ENCODE peak calls at places on chromosomes 11 and 22, in eight cellular contexts. P, I, H, Q, W, S, K and A are unnamed samples.

GRCh38 chr11:36008576-36008975 is 64.7 kb downstream of the LDLRAD3 start:
- DNase-seq in P (no peak), I (no peak), H (peak), Q (no peak), W (no peak), S (no peak), K (no peak), A (no peak)

GRCh38 chr11:105181100-105181499 is 41.5 kb upstream of the CARD18 start:
- DNase-seq in P (no peak), I (peak), H (peak), Q (no peak), W (no peak), S (no peak), K (no peak), A (no peak)

GRCh38 chr11:134577801-134578200 is 165.8 kb upstream of the B3GAT1 start:
- DNase-seq in P (no peak), I (no peak), H (no peak), Q (no peak), W (no peak), S (no peak), K (no peak), A (no peak)

GRCh38 chr11:9232482-9232881 is 32.7 kb downstream of the DENND5A start:
- DNase-seq in P (no peak), I (no peak), H (no peak), Q (no peak), W (no peak), S (no peak), K (no peak), A (no peak)

GRCh38 chr22:20938272-20938671 is 21.1 kb downstream of the CRKL start:
- DNase-seq in P (no peak), I (no peak), H (no peak), Q (no peak), W (no peak), S (no peak), K (no peak), A (no peak)

GRCh38 chr11:61923166-61924015 is 6.0 kb upstream of the RAB3IL1 start:
- DNase-seq in P (no peak), I (no peak), H (peak), Q (no peak), W (no peak), S (no peak), K (no peak), A (no peak)

GRCh38 chr11:131649861-131650260 is 279.4 kb downstream of the NTM start:
- DNase-seq in P (no peak), I (no peak), H (no peak), Q (no peak), W (no peak), S (no peak), K (no peak), A (no peak)

GRCh38 chr22:22207845-22208564 is 36.6 kb upstream of the VPREB1 start:
- DNase-seq in P (peak), I (peak), H (peak), Q (peak), W (peak), S (peak), K (peak), A (no peak)